ENCODE peak calls at places on chromosomes 13 and 19, in seven cellular contexts. G is ascending aorta, Z is GM06990, R is tibial nerve, X is adrenal gland, J is transverse colon, A is endodermal cell. Q is an unnamed sample. For H3K27me3, the result is how much of the 10 kb centered on the place peaks cover.

GRCh38 chr19:3450796-3451411 is 29.4 kb downstream of the SMIM24 start:
- DNase-seq in G (peak), X (peak), J (peak), R (peak), Z (no peak), A (no peak), Q (peak)

GRCh38 chr13:32225494-32225931 is 89.7 kb downstream of the ZAR1L start:
- DNase-seq in R (no peak), A (no peak), G (no peak), Z (no peak), J (no peak), X (no peak), Q (peak)

GRCh38 chr13:35925669-35926068 is 205.5 kb downstream of the DCLK1 start:
- DNase-seq in J (no peak), X (no peak), Z (no peak), R (no peak), A (no peak), G (no peak), Q (no peak)

GRCh38 chr19:56725829-56726424 is 54.4 kb upstream of the ZNF835 start:
- DNase-seq in X (no peak), R (no peak), G (no peak), Z (no peak), A (no peak), J (no peak), Q (no peak)

GRCh38 chr19:12838182-12838890 is at the start of gene MAST1:
- DNase-seq in J (peak), A (peak), R (no peak), Z (peak), G (no peak), X (peak), Q (no peak)

GRCh38 chr19:47729799-47730520 is 15.4 kb upstream of the NOP53 start:
- DNase-seq in X (no peak), R (peak), Z (no peak), A (peak), J (peak), G (peak), Q (no peak)

GRCh38 chr19:51524661-51525264 is 6.7 kb downstream of the SIGLEC6 start:
- DNase-seq in Z (no peak), R (no peak), X (no peak), G (no peak), A (no peak), J (no peak), Q (no peak)

GRCh38 chr13:110916671-110917142 is 1.8 kb upstream of the ANKRD10 start:
- DNase-seq in X (no peak), A (no peak), R (no peak), J (no peak), Z (no peak), G (no peak), Q (peak)

GRCh38 chr19:525857-526419 is 5.6 kb upstream of the CDC34 start:
- DNase-seq in G (no peak), R (no peak), A (no peak), J (no peak), X (no peak), Z (no peak), Q (no peak)

GRCh38 chr13:40352385-40352778 is 314.1 kb downstream of the FOXO1 start:
- DNase-seq in X (peak), A (no peak), R (peak), G (peak), Z (no peak), J (no peak), Q (no peak)

GRCh38 chr13:20303636-20304035 is 71.5 kb upstream of the GJB6 start:
- DNase-seq in X (no peak), A (no peak), R (no peak), J (no peak), Z (no peak), G (no peak), Q (peak)

GRCh38 chr13:108993346-108993745 is 363.9 kb downstream of the MYO16 start:
- DNase-seq in X (no peak), J (no peak), A (no peak), Z (no peak), G (no peak), R (no peak), Q (no peak)

GRCh38 chr19:38769635-38770211 is 3.6 kb downstream of the LGALS7 start:
- DNase-seq in A (peak), Z (peak), G (peak), R (peak), X (peak), J (peak), Q (no peak)

GRCh38 chr19:29480507-29480906 is 45.3 kb upstream of the VSTM2B start:
- DNase-seq in X (no peak), Z (no peak), A (peak), G (no peak), J (no peak), R (no peak), Q (no peak)

GRCh38 chr19:29477831-29478577 is 47.8 kb upstream of the VSTM2B start:
- DNase-seq in X (no peak), R (no peak), G (no peak), Z (no peak), A (peak), J (no peak), Q (no peak)

GRCh38 chr19:29479941-29480340 is 45.9 kb upstream of the VSTM2B start:
- DNase-seq in Z (no peak), R (no peak), J (no peak), X (no peak), G (no peak), A (peak), Q (no peak)

GRCh38 chr19:29476528-29476927 is 49.3 kb upstream of the VSTM2B start:
- DNase-seq in J (no peak), Z (no peak), R (no peak), X (no peak), G (no peak), A (peak), Q (no peak)

DNA sequence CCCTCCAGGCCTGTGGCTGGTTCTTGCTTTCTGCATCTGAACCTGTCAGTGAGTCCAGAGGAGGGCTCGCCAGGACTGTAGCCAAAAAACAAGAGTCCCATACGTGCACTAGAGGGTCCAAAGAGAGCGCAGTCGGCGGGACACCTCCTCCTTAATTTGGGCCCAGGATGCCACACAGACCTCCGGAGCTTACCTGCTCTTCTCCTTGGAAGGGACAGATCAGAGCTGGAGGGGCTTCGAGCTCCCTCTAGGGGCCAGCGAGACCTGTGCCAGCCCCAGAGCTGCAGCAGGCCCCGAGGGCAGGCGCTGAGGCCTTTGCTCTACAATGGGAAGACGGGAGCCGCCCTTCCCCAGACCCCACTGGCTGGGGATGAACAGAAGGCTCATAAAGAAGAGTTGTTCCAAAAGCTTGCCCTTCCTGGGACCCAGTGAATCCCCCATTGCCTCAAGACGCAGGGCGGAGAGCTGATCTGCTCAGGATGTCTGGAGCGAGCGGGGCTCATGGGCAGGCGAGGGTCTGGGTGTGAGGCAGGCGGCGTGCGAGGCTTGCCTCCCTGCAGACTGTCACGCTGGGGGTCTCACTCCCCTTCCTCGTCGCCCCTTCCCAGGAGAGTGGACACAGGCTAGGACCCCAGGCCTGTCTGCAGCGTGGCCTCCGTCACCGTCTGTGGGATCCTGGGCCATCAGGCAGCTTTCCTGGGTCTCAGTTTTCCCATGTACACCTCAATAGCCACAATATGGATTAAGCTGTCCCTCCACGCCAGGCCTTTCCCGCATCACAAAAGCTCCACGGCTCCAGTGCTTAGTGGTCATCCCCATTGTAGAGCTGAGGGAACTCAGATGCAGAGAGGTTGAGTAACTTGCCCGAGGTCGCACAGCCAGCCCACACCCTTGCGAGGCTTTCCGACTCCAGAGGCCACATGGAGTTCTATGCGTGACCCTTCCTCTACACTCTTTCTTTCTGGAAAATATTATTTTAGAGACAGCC is 46.9 kb upstream of the VSTM2B start:
- DNase-seq in R (no peak), Z (no peak), J (no peak), X (no peak), G (no peak), A (peak), Q (no peak)
- TF ChIP-seq CTCF in R (no peak), Z (peak), J (no peak), X (no peak), G (no peak), A (peak), Q (peak)

GRCh38 chr19:46303345-46303701 is 6.5 kb downstream of the HIF3A start:
- DNase-seq in J (no peak), A (no peak), G (no peak), Z (no peak), R (no peak), X (no peak), Q (no peak)
- H3K4me3 ChIP-seq in J (no peak), A (no peak), G (no peak), Z (no peak), R (no peak), X (no peak), Q (no peak)

DNA sequence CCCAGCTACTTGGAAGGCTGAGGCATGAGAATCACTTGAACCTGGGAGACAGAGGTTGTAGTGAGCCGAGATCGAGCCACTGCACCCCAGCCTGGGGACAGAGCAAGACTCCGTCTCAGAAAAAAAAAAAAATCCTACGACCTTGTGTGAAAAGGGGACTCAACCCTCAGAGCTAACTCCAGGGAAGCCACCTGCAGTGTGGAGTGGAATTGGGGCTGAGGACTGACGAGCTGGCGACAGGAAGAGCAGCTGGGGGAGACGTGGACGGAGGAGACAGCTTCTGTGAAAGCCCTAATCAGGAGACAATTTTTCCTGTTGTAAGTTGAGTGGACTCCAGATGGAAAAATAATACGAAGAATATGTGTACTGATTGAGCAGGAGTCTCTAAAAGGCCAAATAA is 11.9 kb upstream of the LAIR1 start:
- DNase-seq in A (no peak), J (no peak), R (no peak), G (no peak), X (no peak), Z (no peak), Q (no peak)
- H3K27me3 ChIP-seq in A (under half), J (under half), R (under half), G (under half), X (under half), Z (under half), Q (under half)

DNA sequence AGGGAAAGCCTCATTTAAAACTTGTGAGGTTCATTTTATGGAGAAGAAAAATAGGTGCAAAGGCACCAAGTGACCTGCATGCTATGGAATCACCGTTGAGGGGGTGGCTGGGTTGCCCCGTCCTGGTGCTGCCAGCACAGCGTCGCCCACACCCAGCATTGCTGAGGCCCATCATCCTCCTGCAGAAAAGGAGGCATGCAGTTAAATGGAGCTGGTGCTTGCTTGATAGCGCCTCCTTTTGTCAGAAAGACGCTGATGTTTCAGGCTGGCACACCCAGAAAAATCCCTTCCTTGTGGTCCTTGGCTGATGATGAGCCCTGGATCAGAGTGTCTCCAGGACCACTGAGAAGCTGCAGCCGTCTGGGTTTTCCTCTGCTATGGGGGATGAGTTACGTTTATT is 36.9 kb downstream of the DHRS12 start:
- DNase-seq in A (peak), G (no peak), X (no peak), J (no peak), R (no peak), Z (no peak), Q (no peak)
- TF ChIP-seq CTCF in A (peak), G (no peak), X (no peak), J (no peak), R (no peak), Z (peak), Q (no peak)

DNA sequence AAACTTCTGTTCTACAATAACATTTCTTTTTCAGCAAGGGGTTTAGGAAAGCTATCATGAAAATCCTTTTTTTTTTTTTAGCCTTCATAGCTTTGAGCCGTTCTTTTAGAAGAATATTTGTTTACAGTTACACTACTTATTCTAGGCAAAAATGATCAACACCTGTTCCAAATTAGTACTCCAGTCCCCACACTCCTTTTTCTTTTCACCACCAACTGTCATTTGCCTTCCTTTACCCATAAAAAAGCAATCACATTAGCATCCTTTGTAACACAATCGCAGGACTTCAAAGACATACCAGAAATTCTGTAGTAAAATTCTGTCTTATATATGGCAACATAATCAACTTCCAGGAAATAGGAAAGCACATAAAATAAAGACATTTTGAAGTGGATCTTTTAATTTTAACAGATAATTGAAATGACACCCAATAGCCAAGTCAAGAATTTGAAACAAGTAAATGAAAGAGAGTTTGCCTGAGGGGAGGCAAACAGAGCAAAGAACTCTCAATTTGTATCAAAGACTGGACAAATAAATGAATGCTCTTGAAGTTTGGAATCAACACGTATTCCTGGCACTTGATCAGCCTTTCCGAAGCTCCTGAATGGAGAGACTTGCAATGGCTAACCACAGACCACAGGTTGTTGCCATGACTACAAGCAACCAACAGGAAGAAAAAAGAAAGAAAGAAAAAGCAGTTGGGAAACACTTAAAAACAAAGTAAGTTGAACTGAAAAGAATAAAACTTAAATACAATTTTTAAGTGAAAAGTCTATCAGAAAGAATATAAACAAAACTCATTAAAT is 206.8 kb downstream of the PCDH9 start:
- DNase-seq in G (no peak), A (no peak), J (no peak), Z (no peak), X (no peak), R (peak), Q (peak)
- H3K4me3 ChIP-seq in G (no peak), A (no peak), J (no peak), Z (no peak), X (no peak), R (no peak), Q (no peak)

GRCh38 chr13:65300220-65300619 is 1929.9 kb downstream of the PCDH9 start:
- DNase-seq in R (no peak), J (no peak), A (no peak), X (no peak), Z (no peak), G (no peak), Q (no peak)

GRCh38 chr13:65307056-65307455 is 1923.1 kb downstream of the PCDH9 start:
- DNase-seq in J (no peak), A (no peak), R (no peak), X (no peak), Z (no peak), G (no peak), Q (no peak)

DNA sequence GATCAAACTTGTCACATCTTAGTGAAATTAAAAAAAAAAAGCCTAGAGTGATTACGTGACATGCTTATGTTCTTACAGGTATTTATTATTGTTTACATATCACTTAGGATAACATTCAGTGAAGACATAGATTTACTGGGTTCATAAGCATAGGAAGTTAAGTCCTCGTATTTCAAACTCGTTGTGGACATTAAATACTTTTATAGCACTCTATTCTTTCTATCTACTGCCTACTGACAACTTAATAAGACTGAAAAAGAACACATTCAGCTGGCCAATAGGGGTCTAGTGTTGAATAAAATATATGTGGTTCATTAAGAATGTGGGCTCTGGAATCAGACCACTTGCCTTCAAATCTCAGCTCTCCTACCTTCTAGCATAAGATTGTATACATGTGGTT is 1927.4 kb downstream of the PCDH9 start:
- DNase-seq in Z (no peak), R (no peak), A (no peak), J (no peak), G (no peak), X (no peak), Q (no peak)
- H3K27me3 ChIP-seq in Z (under half), R (under half), A (under half), J (under half), G (under half), X (under half), Q (under half)

DNA sequence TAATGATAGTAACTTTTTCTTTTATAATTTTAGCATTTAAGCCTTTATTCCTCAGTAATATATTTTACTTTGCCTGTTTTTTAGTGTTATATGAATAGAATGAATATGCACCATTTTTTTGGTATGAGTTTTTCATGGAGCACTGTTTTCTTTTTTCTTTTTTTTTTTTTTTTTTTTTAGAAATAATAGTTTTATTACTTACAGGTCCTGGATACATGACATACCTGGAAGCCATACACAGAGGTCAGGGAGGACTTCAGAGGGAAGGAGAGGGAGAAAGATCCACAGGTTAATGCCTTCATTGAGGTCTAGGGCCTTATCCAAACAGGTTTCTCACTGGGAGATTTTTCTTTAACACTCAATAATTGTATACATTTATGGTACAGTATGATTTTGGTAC is 26.4 kb downstream of the KCTD4 start:
- DNase-seq in J (no peak), R (no peak), Z (no peak), A (no peak), X (no peak), G (no peak), Q (no peak)
- TF ChIP-seq CTCF in J (no peak), R (no peak), Z (no peak), A (no peak), X (no peak), G (no peak), Q (no peak)

GRCh38 chr19:35117791-35118190 is 2.2 kb downstream of the FXYD3 start:
- DNase-seq in R (no peak), G (no peak), J (peak), Z (no peak), X (no peak), A (no peak), Q (no peak)

GRCh38 chr19:35114656-35115537 is 726 bp upstream of the FXYD3 start:
- DNase-seq in G (peak), X (peak), J (peak), R (peak), Z (no peak), A (peak), Q (no peak)

GRCh38 chr19:35116085-35116801 is 620 bp downstream of the FXYD3 start:
- DNase-seq in A (no peak), Z (no peak), G (no peak), X (no peak), J (peak), R (no peak), Q (no peak)

GRCh38 chr19:35117017-35117570 is 1.5 kb downstream of the FXYD3 start:
- DNase-seq in A (no peak), J (no peak), R (no peak), G (no peak), X (no peak), Z (no peak), Q (no peak)

GRCh38 chr19:35115538-35115951 is at the start of gene FXYD3:
- DNase-seq in J (peak), R (no peak), Z (no peak), G (no peak), A (no peak), X (no peak), Q (no peak)
- H3K4me3 ChIP-seq in J (peak), R (peak), Z (no peak), G (peak), A (peak), X (no peak), Q (no peak)

GRCh38 chr13:30734434-30734833 is 909 bp upstream of the ALOX5AP start:
- DNase-seq in J (no peak), G (no peak), A (no peak), R (no peak), Z (no peak), X (no peak), Q (no peak)
- H3K27me3 ChIP-seq in J (under half), G (under half), A (under half), R (under half), Z (under half), X (under half), Q (under half)

GRCh38 chr13:44917589-44918322 is 71.5 kb downstream of the NUFIP1 start:
- DNase-seq in J (peak), G (peak), Z (peak), R (peak), X (peak), A (peak), Q (peak)
- TF ChIP-seq CTCF in J (peak), G (peak), Z (peak), R (peak), X (peak), A (peak), Q (peak)

Q was measured in BJ.